ENCODE peak calls at places on chromosomes 7 and 10, in eight cellular contexts. F is fibroblast of lung, L is endothelial cell of umbilical vein, Z is mammary epithelial cell, A is astrocyte, H is endodermal cell, V is neural progenitor cell, B is H9. M is an unnamed sample. For H3K9me3, the result is how much of the 10 kb centered on the place peaks cover.

GRCh38 chr7:418636-419280 is 100.9 kb downstream of the PDGFA start:
- DNase-seq in L (no peak), H (peak), F (no peak), A (no peak), V (no peak), Z (no peak), B (no peak), M (no peak)

GRCh38 chr7:97770845-97771244 is 39.0 kb downstream of the TAC1 start:
- DNase-seq in H (no peak), V (no peak), F (no peak), A (no peak), Z (peak), B (no peak), L (no peak), M (peak)

GRCh38 chr10:69057261-69057950 is 30.5 kb upstream of the SRGN start:
- DNase-seq in H (peak), Z (no peak), A (no peak), B (peak), V (no peak), F (no peak), L (peak), M (no peak)

GRCh38 chr10:61063911-61064310 is 119.9 kb upstream of the RHOBTB1 start:
- DNase-seq in F (peak), B (no peak), A (peak), L (peak), V (peak), Z (no peak), H (no peak), M (no peak)

GRCh38 chr7:84178013-84178412 is 16.6 kb downstream of the SEMA3A start:
- DNase-seq in H (no peak), A (peak), B (no peak), Z (no peak), L (peak), F (peak), V (no peak), M (no peak)

GRCh38 chr7:54072710-54073109 is 469.5 kb upstream of the VSTM2A start:
- DNase-seq in A (no peak), F (no peak), Z (no peak), H (no peak), B (no peak), V (no peak), L (no peak), M (no peak)

GRCh38 chr10:32961343-32961891 is 3.4 kb upstream of the ITGB1 start:
- DNase-seq in H (no peak), F (no peak), Z (no peak), A (no peak), B (no peak), V (no peak), L (no peak), M (no peak)

GRCh38 chr7:2307690-2308107 is 6.5 kb downstream of the SNX8 start:
- DNase-seq in B (no peak), V (no peak), H (no peak), Z (no peak), F (peak), L (no peak), A (no peak), M (no peak)

GRCh38 chr10:49393757-49394156 is 2.1 kb downstream of the DRGX start:
- DNase-seq in V (peak), F (no peak), Z (no peak), H (peak), A (no peak), L (no peak), B (no peak), M (no peak)

GRCh38 chr10:88927291-88927690 is 25.3 kb downstream of the ACTA2 start:
- DNase-seq in B (no peak), Z (no peak), H (no peak), V (no peak), L (no peak), A (no peak), F (no peak), M (no peak)

GRCh38 chr7:33185786-33186185 is 56.4 kb downstream of the BBS9 start:
- DNase-seq in H (no peak), L (peak), A (peak), B (no peak), F (peak), V (peak), Z (peak), M (no peak)

GRCh38 chr10:61812920-61813319 is 88.6 kb upstream of the ARID5B start:
- DNase-seq in L (no peak), F (no peak), Z (no peak), A (no peak), V (no peak), H (no peak), B (no peak), M (no peak)

GRCh38 chr10:73414230-73414981 is 548 bp upstream of the ANXA7 start:
- DNase-seq in Z (peak), B (no peak), L (no peak), F (no peak), A (no peak), V (no peak), H (no peak), M (peak)

GRCh38 chr7:128427289-128427891 is 17.6 kb upstream of the IMPDH1 start:
- DNase-seq in A (peak), F (peak), H (peak), Z (peak), L (peak), B (no peak), V (peak), M (peak)

GRCh38 chr7:107147464-107148214 is 21.2 kb upstream of the HBP1 start:
- DNase-seq in A (no peak), V (peak), B (no peak), L (peak), F (peak), Z (peak), H (peak), M (no peak)

GRCh38 chr7:120981117-120981516 is 7.4 kb upstream of the CPED1 start:
- DNase-seq in Z (no peak), F (no peak), B (no peak), A (no peak), L (no peak), H (no peak), V (no peak), M (no peak)

GRCh38 chr10:122659651-122660050 is 40.0 kb downstream of the C10orf120 start:
- DNase-seq in B (no peak), L (no peak), H (no peak), F (no peak), V (no peak), Z (no peak), A (no peak), M (no peak)

GRCh38 chr7:2019693-2020511 is 212.8 kb downstream of the MAD1L1 start:
- DNase-seq in H (no peak), B (no peak), L (peak), V (no peak), Z (no peak), F (peak), A (peak), M (peak)

GRCh38 chr10:74932648-74933047 is 106.2 kb downstream of the KAT6B start:
- DNase-seq in Z (no peak), F (no peak), B (no peak), L (no peak), A (no peak), H (no peak), V (no peak), M (no peak)

GRCh38 chr10:61166065-61166464 is 222.1 kb upstream of the RHOBTB1 start:
- DNase-seq in A (no peak), L (no peak), F (no peak), H (no peak), V (no peak), Z (no peak), B (no peak), M (no peak)

GRCh38 chr7:36396150-36396549 is 6.5 kb downstream of the ANLN start:
- DNase-seq in A (peak), V (no peak), H (no peak), L (no peak), B (no peak), Z (no peak), F (peak), M (no peak)

GRCh38 chr7:146096994-146097393 is 19.6 kb upstream of the CNTNAP2 start:
- DNase-seq in V (peak), B (peak), F (no peak), L (no peak), H (peak), A (no peak), Z (no peak), M (no peak)

GRCh38 chr10:119602241-119603095 is 5.7 kb upstream of the TIAL1 start:
- DNase-seq in H (peak), B (peak), V (peak), A (no peak), Z (peak), F (no peak), L (peak), M (peak)

GRCh38 chr7:141891338-141891737 is 24.9 kb upstream of the OR9A4 start:
- DNase-seq in F (no peak), V (no peak), A (no peak), H (no peak), Z (no peak), L (no peak), B (no peak), M (no peak)

GRCh38 chr10:13201132-13201531 is 33.0 kb downstream of the UCMA start:
- DNase-seq in V (no peak), L (no peak), F (peak), A (peak), B (no peak), H (no peak), Z (peak), M (no peak)

GRCh38 chr10:110273474-110273873 is 31.2 kb downstream of the SMNDC1 start:
- DNase-seq in F (peak), V (no peak), H (no peak), L (no peak), A (peak), Z (peak), B (no peak), M (no peak)

GRCh38 chr7:538764-539685 is 19.4 kb upstream of the PDGFA start:
- DNase-seq in L (no peak), F (peak), B (no peak), A (no peak), Z (peak), H (peak), V (no peak), M (peak)

GRCh38 chr7:84999450-84999849 is 187.4 kb downstream of the SEMA3D start:
- DNase-seq in A (no peak), B (no peak), L (no peak), V (no peak), Z (no peak), H (no peak), F (no peak), M (no peak)

GRCh38 chr7:66303454-66304160 is 98.5 kb downstream of the TPST1 start:
- DNase-seq in Z (no peak), A (no peak), F (no peak), V (no peak), L (no peak), B (no peak), H (no peak), M (no peak)

GRCh38 chr7:47611045-47611511 is 29.2 kb upstream of the TNS3 start:
- DNase-seq in V (no peak), L (no peak), B (no peak), F (no peak), A (no peak), H (no peak), Z (no peak), M (peak)

GRCh38 chr10:77386833-77387232 is 250.8 kb downstream of the KCNMA1 start:
- DNase-seq in L (peak), A (peak), V (no peak), Z (no peak), F (peak), H (peak), B (no peak), M (no peak)

GRCh38 chr7:116098175-116098574 is 67.6 kb upstream of the TFEC start:
- DNase-seq in B (no peak), Z (no peak), F (no peak), A (no peak), V (no peak), H (no peak), L (no peak), M (no peak)

GRCh38 chr10:128092454-128092853 is 33.8 kb downstream of the MKI67 start:
- DNase-seq in F (peak), A (peak), Z (no peak), B (no peak), V (no peak), H (peak), L (no peak), M (no peak)

DNA sequence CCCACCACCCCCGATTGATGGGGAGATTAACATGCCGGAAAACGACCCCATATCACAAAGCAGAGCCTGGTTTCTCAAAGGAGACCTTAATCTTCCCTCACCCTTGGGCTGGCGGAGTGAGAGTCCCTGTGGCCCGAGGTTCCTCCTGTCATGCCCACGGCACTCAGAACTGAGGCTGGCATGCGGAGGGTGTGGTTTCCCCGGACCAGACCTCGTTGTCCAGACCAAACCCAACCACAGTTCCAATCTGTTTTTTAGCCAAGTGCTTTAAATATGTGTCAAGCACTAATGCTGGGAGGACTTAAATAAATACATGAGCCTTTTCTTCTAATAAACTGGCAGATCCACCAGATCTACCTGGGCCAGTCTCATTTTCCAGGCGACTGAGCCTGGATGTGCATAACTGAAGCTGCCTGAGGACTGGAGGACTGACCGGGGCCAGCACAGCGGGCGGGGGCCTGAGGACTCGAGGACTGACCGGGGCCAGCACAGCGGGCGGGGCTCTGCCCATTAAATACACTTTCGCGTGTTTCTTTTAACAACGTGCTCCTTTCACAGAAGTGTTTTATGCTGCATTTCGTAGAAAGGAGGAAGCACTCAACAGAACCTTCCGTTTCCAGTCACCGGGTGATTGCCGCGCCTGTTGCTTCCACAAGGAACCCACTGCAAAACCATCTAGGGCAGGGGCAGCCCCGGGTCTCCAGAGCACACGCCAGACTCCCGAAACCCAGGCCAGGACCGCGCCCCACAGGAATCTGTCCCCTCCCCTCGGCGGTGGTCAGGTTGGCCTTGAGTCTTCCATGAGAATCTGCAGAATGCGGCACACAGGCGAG is 334.6 kb downstream of the PTPRN2 start:
- DNase-seq in H (peak), B (peak), F (no peak), V (no peak), A (no peak), Z (no peak), L (no peak), M (no peak)
- H3K9ac ChIP-seq in H (no peak), B (no peak), F (no peak), V (no peak), A (no peak), Z (no peak), L (no peak), M (no peak)

GRCh38 chr7:64997927-64998391 is 7.1 kb upstream of the ZNF117 start:
- DNase-seq in B (no peak), H (no peak), A (peak), Z (peak), V (no peak), F (peak), L (no peak), M (no peak)
- H3K9me3 ChIP-seq in B (under half), H (half or more), A (under half), Z (half or more), V (under half), F (under half), L (under half), M (under half)

GRCh38 chr10:132360766-132361447 is 28.9 kb downstream of the LRRC27 start:
- DNase-seq in F (no peak), Z (no peak), B (peak), A (no peak), L (no peak), V (peak), H (peak), M (peak)
- TF ChIP-seq CTCF in F (peak), Z (peak), B (peak), A (peak), L (peak), V (peak), H (peak), M (peak)

GRCh38 chr10:131979336-131979735 is 2.4 kb downstream of the BNIP3 start:
- DNase-seq in B (no peak), V (no peak), Z (no peak), A (no peak), F (no peak), H (no peak), L (no peak), M (no peak)
- H3K9ac ChIP-seq in B (no peak), V (peak), Z (no peak), A (peak), F (no peak), H (peak), L (no peak), M (no peak)

GRCh38 chr7:158076215-158076614 is 511.4 kb downstream of the PTPRN2 start:
- DNase-seq in Z (no peak), B (no peak), A (no peak), F (no peak), L (no peak), H (no peak), V (no peak), M (no peak)

GRCh38 chr7:158075633-158076001 is 512.0 kb downstream of the PTPRN2 start:
- DNase-seq in V (no peak), H (no peak), F (no peak), L (no peak), B (no peak), A (no peak), Z (no peak), M (no peak)

GRCh38 chr7:158077441-158077840 is 510.2 kb downstream of the PTPRN2 start:
- DNase-seq in A (no peak), F (no peak), V (no peak), Z (no peak), B (no peak), H (no peak), L (no peak), M (no peak)

GRCh38 chr7:158074896-158075632 is 512.6 kb downstream of the PTPRN2 start:
- DNase-seq in L (no peak), V (no peak), B (no peak), H (no peak), A (no peak), Z (no peak), F (no peak), M (no peak)

GRCh38 chr7:158076656-158077055 is 511.0 kb downstream of the PTPRN2 start:
- DNase-seq in B (no peak), H (no peak), L (no peak), F (no peak), A (no peak), V (no peak), Z (no peak), M (no peak)
- H3K9me3 ChIP-seq in B (under half), H (half or more), L (under half), F (under half), A (under half), V (under half), Z (half or more), M (under half)

DNA sequence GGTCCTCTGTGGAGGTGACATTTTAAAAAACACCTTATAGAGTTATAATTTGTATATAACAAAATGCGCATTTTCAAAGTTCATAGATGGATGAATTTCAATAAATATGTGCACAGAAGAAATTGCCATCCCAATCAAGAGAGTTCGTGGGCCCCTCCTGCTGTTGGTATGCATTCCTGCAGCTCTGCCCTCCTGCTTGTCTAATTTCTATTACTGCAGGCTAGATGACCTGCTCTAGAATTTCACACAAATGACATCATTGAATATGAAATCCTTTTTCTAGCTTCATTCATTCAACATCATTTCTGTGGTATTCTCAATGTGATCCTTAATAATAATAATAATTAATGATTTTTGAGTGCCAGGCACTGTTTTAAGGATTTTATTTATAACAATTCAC is 348.2 kb downstream of the SDK1 start:
- DNase-seq in H (no peak), F (no peak), V (no peak), A (no peak), Z (no peak), B (no peak), L (no peak), M (no peak)
- TF ChIP-seq CTCF in H (peak), F (peak), V (peak), A (peak), Z (no peak), B (peak), L (peak), M (no peak)

DNA sequence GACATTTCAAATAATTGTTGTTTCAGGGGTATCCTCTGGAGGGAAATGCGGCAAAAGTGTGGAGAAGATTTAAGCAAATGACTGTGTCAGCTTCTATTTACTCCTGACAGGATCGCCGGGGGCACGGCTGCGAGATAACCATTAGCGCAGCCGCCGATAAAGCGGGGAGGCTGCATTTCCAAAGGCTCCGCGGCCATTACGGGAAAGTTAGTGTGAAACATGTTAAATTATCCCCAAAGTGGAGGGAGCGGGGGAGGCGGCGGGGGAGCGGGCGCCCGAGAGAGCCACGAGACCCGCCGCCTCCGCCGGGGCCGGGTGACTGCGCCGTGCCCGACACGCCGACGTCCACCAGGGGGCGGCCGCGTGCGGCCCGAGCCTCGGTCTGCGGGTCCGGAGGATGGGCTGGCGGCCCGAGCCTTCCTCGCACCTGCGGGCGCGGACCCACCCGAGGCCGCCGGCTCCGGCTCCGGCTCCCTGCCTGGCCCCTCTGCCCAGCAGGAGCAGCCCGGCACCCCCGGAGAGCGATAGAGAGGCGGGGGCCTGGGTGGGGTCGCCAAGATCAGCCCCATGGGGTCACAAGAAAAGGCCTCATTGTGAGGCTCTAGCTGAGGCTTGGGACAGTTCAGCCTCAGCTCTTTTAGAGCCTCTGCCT is 74.4 kb upstream of the PAX2 start:
- DNase-seq in L (no peak), Z (no peak), A (no peak), F (no peak), V (peak), B (peak), H (peak), M (peak)
- H3K9ac ChIP-seq in L (no peak), Z (no peak), A (no peak), F (no peak), V (no peak), B (no peak), H (no peak), M (no peak)